ENCODE peak calls at places on chromosome 1, in eight cellular contexts. C, U, P, F, R, Q, B and A are unnamed samples.

GRCh38 chr1:203268901-203269653 is 36.2 kb upstream of the BTG2 start:
- DNase-seq in F (peak; percentile 87), P (no peak), C (peak; percentile 80), U (no peak), B (peak; percentile 60), Q (no peak), R (no peak), A (no peak)

GRCh38 chr1:20302093-20302471 is 11.4 kb downstream of the VWA5B1 start:
- DNase-seq in R (no peak), F (no peak), B (no peak), C (no peak), U (no peak), Q (no peak), P (no peak), A (no peak)

GRCh38 chr1:243490748-243491686 is 235.2 kb downstream of the SDCCAG8 start:
- DNase-seq in B (no peak), F (no peak), P (no peak), U (no peak), Q (no peak), C (no peak), R (no peak), A (peak; percentile 44)

GRCh38 chr1:203557958-203558760 is 64.2 kb downstream of the OPTC start:
- DNase-seq in U (no peak), B (no peak), P (peak; percentile 48), Q (no peak), C (peak; percentile 96), F (no peak), R (peak; percentile 10), A (peak; percentile 85)

GRCh38 chr1:228664399-228664914 is 70.8 kb upstream of the RHOU start:
- DNase-seq in F (peak; percentile 75), Q (no peak), P (peak; percentile 85), R (peak; percentile 84), B (peak; percentile 76), C (peak; percentile 68), U (peak; percentile 70), A (peak; percentile 88)

GRCh38 chr1:26363549-26364448 is 8.8 kb downstream of the ZNF683 start:
- DNase-seq in R (peak; percentile 85), P (peak; percentile 85), Q (peak; percentile 96), U (peak; percentile 83), F (peak; percentile 93), C (no peak), B (peak; percentile 66), A (peak; percentile 84)

GRCh38 chr1:160401487-160401805 is 1.1 kb downstream of the VANGL2 start:
- DNase-seq in P (no peak), F (no peak), B (no peak), C (no peak), U (no peak), R (no peak), Q (no peak), A (no peak)

GRCh38 chr1:226598455-226598849 is 49.9 kb downstream of the STUM start:
- DNase-seq in B (no peak), R (no peak), F (no peak), U (no peak), Q (no peak), C (no peak), P (no peak), A (peak; percentile 50)

GRCh38 chr1:211356723-211357418 is 30.2 kb downstream of the TRAF5 start:
- DNase-seq in U (no peak), C (peak; percentile 36), Q (no peak), R (no peak), P (no peak), F (no peak), B (no peak), A (no peak)

GRCh38 chr1:65958561-65959350 is 166.1 kb downstream of the PDE4B start:
- DNase-seq in R (no peak), U (peak; percentile 1), C (peak; percentile 32), B (peak; percentile 9), P (no peak), F (peak; percentile 65), Q (no peak), A (no peak)

GRCh38 chr1:28296401-28297220 is 32.2 kb upstream of the MED18 start:
- DNase-seq in F (peak; percentile 90), R (peak; percentile 74), C (no peak), Q (no peak), U (no peak), B (no peak), P (no peak), A (no peak)
- H3K27ac ChIP-seq in F (peak overlapping the region; percentile 1), R (peak overlapping the region; percentile 61), C (no peak overlapping the region), Q (no peak overlapping the region), U (no peak overlapping the region), B (no peak overlapping the region), P (no peak overlapping the region), A (no peak overlapping the region)

GRCh38 chr1:41515131-41515678 is 30.7 kb upstream of the EDN2 start:
- DNase-seq in P (peak; percentile 82), F (no peak), C (peak; percentile 64), B (no peak), U (no peak), Q (peak; percentile 51), R (peak; percentile 65), A (no peak)
- H3K27ac ChIP-seq in P (peak overlapping the region; percentile 79), F (no peak overlapping the region), C (peak overlapping the region; percentile 36), B (no peak overlapping the region), U (no peak overlapping the region), Q (no peak overlapping the region), R (peak overlapping the region; percentile 83), A (no peak overlapping the region)

GRCh38 chr1:231557898-231558710 is 29.6 kb downstream of the TSNAX start:
- DNase-seq in P (no peak), Q (no peak), C (no peak), B (no peak), R (no peak), F (no peak), U (no peak), A (no peak)
- H3K27ac ChIP-seq in P (no peak overlapping the region), Q (no peak overlapping the region), C (no peak overlapping the region), B (no peak overlapping the region), R (no peak overlapping the region), F (no peak overlapping the region), U (no peak overlapping the region), A (no peak overlapping the region)

DNA sequence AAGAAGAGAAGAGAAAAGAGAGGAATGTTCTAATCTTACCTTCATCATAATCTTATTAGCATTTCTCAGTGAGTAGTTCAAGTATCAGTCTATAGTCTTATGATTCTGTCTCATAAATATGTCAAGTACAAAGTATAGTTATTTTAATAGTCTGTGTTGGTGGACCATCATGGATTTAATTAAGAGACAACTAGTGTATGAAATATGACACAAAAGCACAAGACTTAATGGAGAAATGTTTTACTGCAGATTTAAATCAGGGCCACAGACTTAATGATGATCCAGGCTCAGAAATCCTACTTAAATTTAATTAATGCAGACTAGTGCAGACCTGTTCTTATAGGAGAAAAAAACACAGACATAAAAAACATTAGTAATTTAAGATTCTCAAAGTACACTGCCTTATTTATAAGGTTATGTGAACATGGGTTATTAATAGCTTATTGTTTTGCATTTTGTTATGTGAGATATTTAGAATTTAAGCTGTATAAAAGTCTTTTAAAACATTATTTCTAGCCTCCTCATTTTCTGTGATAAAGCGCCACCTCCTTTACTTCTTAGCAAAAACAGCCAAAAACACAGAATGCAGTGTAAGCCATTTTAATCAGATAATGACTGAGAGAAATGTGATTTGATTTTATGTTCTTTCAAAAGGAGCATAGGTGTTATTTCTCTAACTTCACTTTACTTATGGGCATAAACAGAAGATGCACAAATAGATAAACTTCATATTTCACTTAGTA is 255.0 kb upstream of the SNX7 start:
- DNase-seq in R (no peak), Q (no peak), U (no peak), C (no peak), B (no peak), F (no peak), P (no peak), A (no peak)
- H3K27ac ChIP-seq in R (no peak overlapping the region), Q (no peak overlapping the region), U (no peak overlapping the region), C (no peak overlapping the region), B (no peak overlapping the region), F (no peak overlapping the region), P (no peak overlapping the region), A (no peak overlapping the region)